ENCODE peak calls at places on chromosomes 12 and 14, in five cellular contexts. One of them, this sample, is unnamed.

GRCh38 chr14:22877000-22877501 is 5.5 kb downstream of the LRP10 start:
- DNase-seq in ovary: peak
- DNase-seq in dorsolateral prefrontal cortex: no peak
- DNase-seq in GM19239: no peak
- DNase-seq in neural progenitor cell: no peak
- DNase-seq in this sample: no peak

GRCh38 chr14:76117789-76118188 is 33.9 kb upstream of the GPATCH2L start:
- DNase-seq in neural progenitor cell: no peak
- DNase-seq in ovary: no peak
- DNase-seq in GM19239: no peak
- DNase-seq in dorsolateral prefrontal cortex: no peak
- DNase-seq in this sample: no peak

GRCh38 chr12:96420255-96420930 is 20.2 kb upstream of the CDK17 start:
- DNase-seq in dorsolateral prefrontal cortex: no peak
- DNase-seq in ovary: no peak
- DNase-seq in neural progenitor cell: no peak
- DNase-seq in GM19239: no peak
- DNase-seq in this sample: no peak

GRCh38 chr12:2205961-2206360 is 153.2 kb downstream of the CACNA1C start:
- DNase-seq in GM19239: no peak
- DNase-seq in neural progenitor cell: no peak
- DNase-seq in ovary: no peak
- DNase-seq in dorsolateral prefrontal cortex: no peak
- DNase-seq in this sample: no peak

GRCh38 chr12:19967486-19967885 is 400.9 kb upstream of the PDE3A start:
- DNase-seq in ovary: no peak
- DNase-seq in neural progenitor cell: no peak
- DNase-seq in GM19239: no peak
- DNase-seq in dorsolateral prefrontal cortex: peak
- DNase-seq in this sample: no peak

GRCh38 chr14:46048127-46048526 is 603.5 kb downstream of the RPL10L start:
- DNase-seq in dorsolateral prefrontal cortex: no peak
- DNase-seq in ovary: no peak
- DNase-seq in GM19239: no peak
- DNase-seq in neural progenitor cell: peak
- DNase-seq in this sample: no peak

GRCh38 chr14:97976861-97977260 is 1179.7 kb downstream of the VRK1 start:
- DNase-seq in neural progenitor cell: no peak
- DNase-seq in ovary: no peak
- DNase-seq in dorsolateral prefrontal cortex: no peak
- DNase-seq in GM19239: no peak
- DNase-seq in this sample: no peak

GRCh38 chr12:120282229-120282628 is 9.5 kb downstream of the RNU4-2 start:
- DNase-seq in ovary: no peak
- DNase-seq in neural progenitor cell: no peak
- DNase-seq in dorsolateral prefrontal cortex: no peak
- DNase-seq in GM19239: no peak
- DNase-seq in this sample: no peak

GRCh38 chr14:97177016-97177415 is 379.8 kb downstream of the VRK1 start:
- DNase-seq in neural progenitor cell: peak
- DNase-seq in ovary: no peak
- DNase-seq in GM19239: no peak
- DNase-seq in dorsolateral prefrontal cortex: no peak
- DNase-seq in this sample: no peak

GRCh38 chr12:16670456-16671050 is 64.6 kb upstream of the LMO3 start:
- DNase-seq in dorsolateral prefrontal cortex: no peak
- DNase-seq in GM19239: no peak
- DNase-seq in neural progenitor cell: no peak
- DNase-seq in ovary: no peak
- DNase-seq in this sample: no peak

GRCh38 chr12:14263742-14264141 is 101.7 kb upstream of the ATF7IP start:
- DNase-seq in ovary: no peak
- DNase-seq in dorsolateral prefrontal cortex: no peak
- DNase-seq in GM19239: no peak
- DNase-seq in neural progenitor cell: no peak
- DNase-seq in this sample: no peak

GRCh38 chr12:2642176-2642892 is 152.4 kb upstream of the FKBP4 start:
- DNase-seq in dorsolateral prefrontal cortex: no peak
- DNase-seq in GM19239: no peak
- DNase-seq in neural progenitor cell: no peak
- DNase-seq in ovary: no peak
- DNase-seq in this sample: no peak

GRCh38 chr12:402127-402456 is 648 bp downstream of the CCDC77 start:
- DNase-seq in dorsolateral prefrontal cortex: no peak
- DNase-seq in GM19239: no peak
- DNase-seq in neural progenitor cell: peak
- DNase-seq in ovary: no peak
- DNase-seq in this sample: no peak

GRCh38 chr12:123571343-123571813 is 13.0 kb upstream of the TMED2 start:
- DNase-seq in ovary: no peak
- DNase-seq in neural progenitor cell: peak
- DNase-seq in GM19239: no peak
- DNase-seq in dorsolateral prefrontal cortex: peak
- DNase-seq in this sample: no peak

GRCh38 chr12:48998497-48999353 is 450 bp downstream of the DDN start:
- DNase-seq in GM19239: no peak
- DNase-seq in dorsolateral prefrontal cortex: no peak
- DNase-seq in ovary: no peak
- DNase-seq in neural progenitor cell: peak
- DNase-seq in this sample: peak

GRCh38 chr14:50906326-50906725 is 34.5 kb downstream of the ABHD12B start:
- DNase-seq in ovary: no peak
- DNase-seq in neural progenitor cell: no peak
- DNase-seq in dorsolateral prefrontal cortex: no peak
- DNase-seq in GM19239: no peak
- DNase-seq in this sample: no peak

GRCh38 chr12:53173085-53173715 is 7.3 kb upstream of the ZNF740 start:
- DNase-seq in neural progenitor cell: no peak
- DNase-seq in dorsolateral prefrontal cortex: no peak
- DNase-seq in GM19239: no peak
- DNase-seq in ovary: no peak
- DNase-seq in this sample: no peak

GRCh38 chr14:26415618-26416123 is 182.2 kb downstream of the NOVA1 start:
- DNase-seq in neural progenitor cell: no peak
- DNase-seq in ovary: peak
- DNase-seq in dorsolateral prefrontal cortex: no peak
- DNase-seq in GM19239: no peak
- DNase-seq in this sample: no peak

GRCh38 chr14:98700748-98701147 is 571.2 kb downstream of the BCL11B start:
- DNase-seq in GM19239: no peak
- DNase-seq in dorsolateral prefrontal cortex: no peak
- DNase-seq in ovary: no peak
- DNase-seq in neural progenitor cell: no peak
- DNase-seq in this sample: no peak

GRCh38 chr14:61174395-61175386 is 106.4 kb downstream of the TMEM30B start:
- DNase-seq in neural progenitor cell: no peak
- DNase-seq in ovary: no peak
- DNase-seq in GM19239: no peak
- DNase-seq in dorsolateral prefrontal cortex: no peak
- DNase-seq in this sample: no peak

GRCh38 chr12:50932787-50933280 is 19.5 kb upstream of the HIGD1C start:
- DNase-seq in dorsolateral prefrontal cortex: no peak
- DNase-seq in ovary: no peak
- DNase-seq in GM19239: no peak
- DNase-seq in neural progenitor cell: no peak
- DNase-seq in this sample: no peak

GRCh38 chr12:89470741-89471504 is 53.7 kb downstream of the GALNT4 start:
- DNase-seq in ovary: no peak
- DNase-seq in neural progenitor cell: peak
- DNase-seq in GM19239: no peak
- DNase-seq in dorsolateral prefrontal cortex: no peak
- DNase-seq in this sample: peak

GRCh38 chr12:6394398-6394797 is 10.4 kb downstream of the LTBR start:
- DNase-seq in GM19239: no peak
- DNase-seq in dorsolateral prefrontal cortex: peak
- DNase-seq in ovary: no peak
- DNase-seq in neural progenitor cell: no peak
- DNase-seq in this sample: no peak